ENCODE peak calls at places on chromosomes 3 and 15, in five cellular contexts. W, F, K, O and B are unnamed samples.

GRCh38 chr15:78429477-78429876 is 8.5 kb upstream of the IREB2 start:
- DNase-seq in F (no peak), W (no peak), O (peak; percentile 63), K (no peak), B (no peak)

GRCh38 chr3:174216948-174217718 is 642.0 kb upstream of the NAALADL2 start:
- DNase-seq in K (no peak), O (no peak), F (no peak), W (no peak), B (no peak)

GRCh38 chr15:49863431-49864205 is 242.8 kb downstream of the DTWD1 start:
- DNase-seq in F (no peak), O (no peak), K (no peak), W (no peak), B (no peak)

GRCh38 chr15:42448281-42448680 is 42.7 kb downstream of the ZNF106 start:
- DNase-seq in K (no peak), F (no peak), O (no peak), W (no peak), B (no peak)

GRCh38 chr15:77057650-77058049 is 13.3 kb downstream of the TSPAN3 start:
- DNase-seq in O (no peak), W (no peak), F (no peak), K (no peak), B (no peak)

GRCh38 chr3:173770011-173770410 is 372.5 kb downstream of the NLGN1 start:
- DNase-seq in W (no peak), O (no peak), F (no peak), K (peak; percentile 36), B (no peak)

GRCh38 chr3:173584093-173584833 is 186.7 kb downstream of the NLGN1 start:
- DNase-seq in F (peak; percentile 77), K (peak; percentile 84), W (peak; percentile 8), O (no peak), B (no peak)

GRCh38 chr3:149813367-149814281 is 609 bp downstream of the RNF13 start:
- DNase-seq in K (peak; percentile 71), W (no peak), F (peak; percentile 72), O (peak; percentile 19), B (no peak)

GRCh38 chr3:48945432-48945831 is 26.8 kb downstream of the ARIH2 start:
- DNase-seq in F (no peak), O (no peak), W (no peak), K (no peak), B (no peak)

GRCh38 chr3:102083469-102083868 is 234.2 kb downstream of the NFKBIZ start:
- DNase-seq in O (no peak), F (no peak), K (no peak), W (no peak), B (no peak)

GRCh38 chr3:20215636-20216035 is 29.6 kb upstream of the SGO1 start:
- DNase-seq in O (no peak), W (no peak), K (no peak), F (no peak), B (no peak)

GRCh38 chr15:77410701-77411613 is 8.9 kb downstream of the PEAK1 start:
- DNase-seq in W (no peak), F (no peak), O (no peak), K (no peak), B (no peak)

GRCh38 chr3:25428003-25428861 is at the start of gene RARB:
- DNase-seq in W (no peak), F (peak; percentile 86), O (peak; percentile 55), K (peak; percentile 98), B (peak; percentile 94)

DNA sequence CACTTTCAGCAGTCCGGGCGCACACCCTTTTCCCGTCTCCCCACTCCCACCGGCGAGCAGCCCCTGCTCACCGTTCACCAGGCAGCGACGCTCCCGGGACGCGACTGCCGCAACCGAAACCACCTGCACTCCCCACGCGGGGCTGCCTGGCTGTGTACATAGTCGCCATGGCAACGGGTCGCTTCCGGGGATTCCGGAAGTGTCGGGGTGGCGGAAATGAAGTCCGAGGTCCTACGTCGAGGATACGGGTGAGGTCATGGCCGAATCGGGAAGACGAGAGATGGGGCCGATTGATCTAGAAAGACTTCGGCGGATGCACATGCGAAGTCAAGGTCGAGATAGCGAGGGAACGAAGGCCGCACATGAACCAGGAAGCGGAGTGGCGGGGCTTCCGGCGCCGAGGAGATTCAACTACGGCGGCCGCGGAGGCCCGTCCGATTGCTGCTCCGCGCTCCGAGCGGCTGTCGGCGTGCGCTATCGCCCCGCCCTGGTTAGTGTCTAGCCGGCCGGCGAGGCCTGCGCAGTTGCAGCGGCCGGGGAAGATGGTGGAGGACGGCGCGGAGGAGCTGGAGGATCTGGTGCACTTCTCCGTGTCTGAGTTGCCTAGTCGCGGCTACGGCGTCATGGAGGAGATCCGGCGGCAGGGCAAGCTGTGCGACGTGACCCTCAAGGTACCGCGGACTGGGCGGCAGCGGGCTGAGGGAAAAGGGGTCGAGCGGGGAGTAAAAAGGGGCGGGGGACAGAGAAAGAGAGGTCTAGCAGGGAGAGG is at the start of the genes KIF9 and KLHL18:
- DNase-seq in W (peak; percentile 74), F (peak; percentile 96), K (peak; percentile 91), O (peak; percentile 96), B (peak; percentile 98)
- TF ChIP-seq POLR2AphosphoS5 in W (peak; percentile 67), F (peak; percentile 83), K (peak; percentile 88), O (peak; percentile 79), B (peak; percentile 82)

GRCh38 chr3:52443791-52444687 is 864 bp downstream of the SEMA3G start:
- DNase-seq in O (no peak), W (no peak), K (no peak), F (peak; percentile 23), B (no peak)

GRCh38 chr3:52443268-52443610 is 1.7 kb downstream of the SEMA3G start:
- DNase-seq in K (no peak), F (no peak), O (no peak), W (no peak), B (no peak)

GRCh38 chr3:52446631-52447511 is 2.0 kb upstream of the SEMA3G start:
- DNase-seq in F (peak; percentile 96), O (peak; percentile 72), W (peak; percentile 66), K (peak; percentile 70), B (peak; percentile 93)

GRCh38 chr3:52446042-52446441 is 1.1 kb upstream of the SEMA3G start:
- DNase-seq in O (no peak), W (no peak), F (no peak), K (no peak), B (no peak)

DNA sequence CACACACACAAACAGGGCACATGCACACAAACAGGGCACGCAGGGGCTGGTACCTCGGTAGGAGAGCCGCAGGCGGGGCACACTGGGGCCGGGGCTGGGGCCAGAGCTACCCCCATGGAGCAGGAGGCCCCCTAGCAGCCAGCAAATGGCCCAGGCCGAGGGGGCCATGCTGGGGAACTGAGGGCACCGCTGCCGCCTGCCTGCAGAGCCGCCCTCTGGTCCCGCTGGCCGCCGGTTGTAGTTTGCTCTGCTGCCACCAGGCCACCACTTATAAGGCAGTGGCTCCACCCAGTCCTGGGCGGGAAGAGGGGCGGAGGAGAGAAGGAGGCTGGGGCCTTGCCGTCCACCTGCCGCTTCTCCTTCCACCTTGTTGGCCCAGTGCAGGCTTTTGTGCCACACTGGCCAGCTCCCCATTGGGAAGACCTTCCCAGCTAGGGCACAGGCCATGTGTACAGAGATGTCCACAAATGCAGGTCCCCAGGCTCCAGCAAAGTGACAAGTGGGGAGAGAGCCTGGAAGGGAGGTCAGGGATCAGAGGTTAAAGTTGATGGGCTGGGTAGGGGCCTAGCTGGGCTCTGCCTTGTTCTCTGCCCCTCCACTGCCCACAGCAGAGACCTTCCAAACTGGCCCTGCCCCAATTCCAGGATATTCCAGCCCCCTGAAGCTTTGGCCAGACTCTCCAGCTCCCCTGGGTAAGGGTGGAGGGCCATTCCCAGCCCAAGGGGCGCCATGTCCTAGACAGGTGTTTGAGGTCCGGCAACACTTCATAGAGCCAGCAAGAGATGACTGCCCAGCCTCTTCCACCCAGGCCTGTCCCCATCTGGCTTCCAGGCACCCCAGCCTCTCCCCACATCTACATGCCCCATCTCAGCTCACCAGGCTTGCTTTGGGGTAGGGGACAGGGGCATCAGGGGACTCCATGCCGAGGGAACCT is at the start of gene SEMA3G:
- DNase-seq in O (peak; percentile 87), F (peak; percentile 93), K (peak; percentile 69), W (no peak), B (peak; percentile 94)
- TF ChIP-seq POLR2AphosphoS5 in O (peak; percentile 56), F (peak; percentile 65), K (peak; percentile 33), W (no peak), B (peak; percentile 66)

DNA sequence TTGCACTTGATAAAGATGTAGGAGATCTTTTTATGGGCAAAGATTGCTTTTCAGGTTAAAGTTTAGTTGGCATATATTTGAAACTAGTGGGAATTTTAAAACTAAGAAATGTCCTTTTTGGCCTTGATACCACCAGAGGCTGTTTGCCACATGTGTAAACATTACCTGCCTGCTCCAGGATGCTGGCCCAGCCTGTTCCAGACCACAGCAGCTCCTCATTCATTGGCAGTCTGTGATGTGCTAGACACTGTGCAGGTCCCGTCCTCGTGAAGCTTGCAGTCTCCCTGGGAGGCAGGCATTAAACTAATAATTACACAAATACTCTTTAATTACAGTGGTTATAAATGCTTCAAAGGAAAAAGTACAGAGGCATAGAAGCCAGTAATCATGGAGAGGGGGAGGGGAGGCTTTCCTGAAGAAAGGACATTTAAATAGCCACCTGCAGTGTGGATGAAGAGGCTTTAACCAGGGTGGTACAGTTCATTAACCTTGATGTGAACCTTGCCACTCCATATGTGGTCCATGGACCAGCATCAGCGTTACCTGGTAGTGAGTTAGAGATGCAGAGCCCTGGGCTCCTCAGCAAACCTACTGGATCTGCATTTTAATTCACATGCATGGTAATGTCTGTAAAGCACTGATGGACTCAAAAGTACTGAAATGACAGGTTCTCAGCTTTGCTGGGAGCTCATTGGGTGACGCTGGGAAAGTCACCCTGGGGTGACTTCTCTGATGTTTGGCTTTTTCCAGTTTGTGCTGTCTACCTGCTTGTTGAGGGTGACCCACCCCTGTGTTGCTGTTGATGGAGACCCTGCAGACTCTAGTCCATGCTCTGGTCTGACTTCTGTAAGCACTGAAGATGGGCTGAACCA is 5.3 kb downstream of the ZNF710 start:
- DNase-seq in F (no peak), K (no peak), O (no peak), W (no peak), B (no peak)
- TF ChIP-seq POLR2AphosphoS5 in F (no peak), K (no peak), O (no peak), W (no peak), B (no peak)

GRCh38 chr3:182716114-182716688 is 77.1 kb upstream of the ATP11B start:
- DNase-seq in W (no peak), K (no peak), O (no peak), F (no peak), B (no peak)
- TF ChIP-seq POLR2AphosphoS5 in W (no peak), K (no peak), O (no peak), F (no peak), B (no peak)